ENCODE peak calls at places on chromosomes 5 and 9, in four cellular contexts. Z is heart right ventricle, C is aorta, G is heart left ventricle. H is an unnamed sample. For H3K36me3, the result is how much of the 10 kb centered on the place peaks cover.

GRCh38 chr5:7078901-7079300 is 317.0 kb upstream of the ADCY2 start:
- DNase-seq in Z (no peak), C (no peak), G (no peak), H (no peak)

GRCh38 chr5:36932699-36933098 is 56.1 kb downstream of the NIPBL start:
- DNase-seq in Z (no peak), C (no peak), G (no peak), H (no peak)

GRCh38 chr5:149666212-149666852 is 63.8 kb upstream of the PPARGC1B start:
- DNase-seq in Z (no peak), C (peak), G (peak), H (no peak)

GRCh38 chr5:95241-95980 is 3.4 kb downstream of the PLEKHG4B start:
- DNase-seq in Z (no peak), C (no peak), G (no peak), H (peak)

GRCh38 chr9:38507587-38507986 is 83.3 kb upstream of the IGFBPL1 start:
- DNase-seq in Z (no peak), C (no peak), G (no peak), H (no peak)

GRCh38 chr9:113296796-113297558 is 6.2 kb downstream of the RNF183 start:
- DNase-seq in Z (no peak), C (no peak), G (no peak), H (no peak)

GRCh38 chr5:9681706-9682105 is 51.6 kb upstream of the TAS2R1 start:
- DNase-seq in Z (no peak), C (no peak), G (no peak), H (no peak)

GRCh38 chr5:126368239-126368812 is 54.9 kb upstream of the GRAMD2B start:
- DNase-seq in Z (no peak), C (no peak), G (no peak), H (no peak)

GRCh38 chr5:133702773-133703770 is 90.7 kb upstream of the FSTL4 start:
- DNase-seq in Z (no peak), C (no peak), G (no peak), H (no peak)

GRCh38 chr5:93576994-93577575 is 3.9 kb downstream of the NR2F1-AS1 start:
- DNase-seq in Z (no peak), C (no peak), G (no peak), H (no peak)

GRCh38 chr5:112848116-112848811 is 12.8 kb upstream of the SRP19 start:
- DNase-seq in Z (no peak), C (no peak), G (no peak), H (peak)

GRCh38 chr9:115404311-115404710 is 286.4 kb upstream of the TNC start:
- DNase-seq in Z (no peak), C (no peak), G (no peak), H (no peak)

GRCh38 chr5:150645070-150645700 is 4.7 kb downstream of the SYNPO start:
- DNase-seq in Z (peak), C (peak), G (peak), H (peak)

GRCh38 chr5:65967288-65968066 is 41.1 kb downstream of the ERBIN start:
- DNase-seq in Z (no peak), C (no peak), G (no peak), H (no peak)

GRCh38 chr5:72940082-72940481 is 15.8 kb upstream of the FCHO2 start:
- DNase-seq in Z (no peak), C (no peak), G (no peak), H (no peak)

GRCh38 chr5:151284392-151284967 is 19.1 kb downstream of the SLC36A3 start:
- DNase-seq in Z (no peak), C (no peak), G (no peak), H (no peak)

GRCh38 chr9:114096866-114097612 is 2.1 kb downstream of the KIF12 start:
- DNase-seq in Z (no peak), C (no peak), G (no peak), H (no peak)

GRCh38 chr5:9549941-9550340 is 4.1 kb upstream of the SEMA5A start:
- DNase-seq in Z (no peak), C (no peak), G (no peak), H (no peak)

GRCh38 chr9:133534346-133535284 is at the start of gene ADAMTSL2:
- DNase-seq in Z (peak), C (peak), G (peak), H (no peak)

GRCh38 chr9:134522976-134523375 is 118.6 kb upstream of the COL5A1 start:
- DNase-seq in Z (no peak), C (no peak), G (no peak), H (no peak)

GRCh38 chr5:180139731-180140626 is 68.4 kb upstream of the RNF130 start:
- DNase-seq in Z (no peak), C (no peak), G (no peak), H (no peak)

DNA sequence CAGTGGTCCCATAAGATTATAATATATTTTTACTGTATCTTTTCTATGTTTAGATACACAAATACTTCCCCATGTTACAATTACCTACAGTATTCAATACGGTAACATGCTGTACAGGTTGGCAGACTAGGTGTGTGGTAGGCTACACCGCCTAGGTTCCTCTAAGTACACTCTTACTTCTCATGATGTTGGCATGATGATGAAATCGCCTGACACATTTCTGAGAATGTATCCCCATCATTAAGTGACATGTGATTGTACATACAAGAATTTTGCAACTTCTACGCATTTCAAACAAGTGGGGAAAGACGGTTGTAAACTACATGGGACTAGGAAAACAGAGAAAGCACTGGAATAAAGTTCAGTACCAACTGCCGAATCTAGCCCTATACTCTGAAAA is 53.3 kb downstream of the SETX start:
- DNase-seq in Z (no peak), C (no peak), G (no peak), H (no peak)
- H3K36me3 ChIP-seq in Z (under half), C (under half), G (under half), H (half or more)

GRCh38 chr5:41885286-41885685 is 15.1 kb upstream of the OXCT1 start:
- DNase-seq in Z (no peak), C (no peak), G (no peak), H (no peak)
- H3K36me3 ChIP-seq in Z (under half), C (under half), G (under half), H (under half)

DNA sequence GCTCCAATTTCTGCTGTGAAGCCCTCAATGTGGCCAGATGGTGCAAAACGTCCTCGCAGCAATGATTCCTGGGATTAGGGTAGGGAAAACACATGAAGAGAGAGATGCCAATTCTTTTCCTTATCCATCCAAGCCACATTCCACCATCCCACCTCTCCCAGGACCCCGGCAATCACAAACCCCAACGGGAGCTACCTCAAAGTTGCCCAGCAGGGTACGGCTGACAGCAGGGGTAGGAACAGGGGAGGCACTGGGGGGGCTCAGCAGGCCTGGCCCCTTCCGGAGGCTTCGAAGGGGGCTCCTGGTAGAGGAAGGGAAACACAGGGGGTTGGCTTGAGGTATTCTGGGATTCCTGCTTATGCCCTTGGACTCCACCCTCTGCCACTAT is 3.4 kb upstream of the STOML2 start:
- DNase-seq in Z (no peak), C (no peak), G (no peak), H (no peak)
- H3K36me3 ChIP-seq in Z (under half), C (under half), G (under half), H (under half)

DNA sequence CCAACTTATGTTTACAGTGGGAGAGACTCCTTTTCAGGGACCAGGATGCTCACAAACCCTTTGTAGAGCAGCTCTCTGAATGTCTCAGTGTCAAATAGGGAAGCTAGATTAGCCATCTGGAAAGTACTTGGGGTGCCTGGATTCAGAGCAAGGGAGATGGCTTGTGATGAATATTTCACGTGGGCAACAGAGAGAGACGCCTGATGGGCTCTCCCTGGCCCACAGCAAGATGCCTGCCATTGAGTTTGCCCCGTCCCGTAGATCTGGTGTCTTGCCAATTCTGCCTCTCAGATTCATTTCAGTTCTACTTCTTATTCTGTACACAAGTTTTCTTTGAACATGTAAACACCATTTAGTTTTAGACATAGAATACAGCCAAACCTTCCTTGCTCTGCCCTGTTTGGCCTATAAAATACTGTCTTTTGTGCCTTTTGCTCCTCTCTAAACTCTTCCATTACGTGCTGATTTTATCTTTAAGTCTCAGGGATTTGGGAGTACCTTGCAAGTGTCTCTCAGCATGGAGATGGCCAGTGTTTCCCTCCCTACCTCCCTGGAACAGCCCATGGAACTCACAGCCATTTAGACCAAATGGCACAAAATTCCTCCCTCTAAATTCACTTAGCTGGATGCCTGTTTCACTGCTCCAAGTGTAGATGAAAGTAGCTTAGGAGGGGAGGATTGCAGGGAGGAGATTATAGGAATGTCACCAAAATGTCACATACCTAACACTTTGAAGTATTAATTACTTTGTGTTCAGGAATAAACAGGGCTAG is 234.3 kb downstream of the SAXO1 start:
- DNase-seq in Z (no peak), C (no peak), G (no peak), H (no peak)
- H3K36me3 ChIP-seq in Z (under half), C (under half), G (under half), H (under half)

GRCh38 chr5:141516648-141517025 is 27.8 kb downstream of the PCDHGC5 start:
- DNase-seq in Z (peak), C (peak), G (no peak), H (no peak)
- H3K36me3 ChIP-seq in Z (under half), C (under half), G (under half), H (half or more)

GRCh38 chr5:131436081-131436480 is 172.2 kb downstream of the CDC42SE2 start:
- DNase-seq in Z (no peak), C (no peak), G (no peak), H (no peak)
- H3K36me3 ChIP-seq in Z (under half), C (under half), G (under half), H (half or more)

H was measured in SJSA1.